ENCODE peak calls at places on chromosome 1, in ten cellular contexts. M is adrenal gland; R is hypothalamus; A is NCI-H510A; J is globus pallidus; H is T-cell; I is AG09319; B is activated CD4-positive, alpha-beta T cell treated with anti-CD3 and anti-CD28 coated beads for 36 hours; E is AG20443; N is H4. T is an unnamed sample.

GRCh38 chr1:4375812-4376211 is 278.6 kb upstream of the AJAP1 start:
- DNase-seq in J (no peak), M (no peak), N (peak), R (no peak), H (no peak), E (no peak), B (no peak), A (no peak), I (no peak), T (no peak)

GRCh38 chr1:14873657-14874056 is 275.2 kb downstream of the KAZN start:
- DNase-seq in E (no peak), N (no peak), H (no peak), R (no peak), B (no peak), I (no peak), J (no peak), M (no peak), A (no peak), T (no peak)

GRCh38 chr1:8374812-8375211 is 56.9 kb downstream of the SLC45A1 start:
- DNase-seq in J (no peak), A (peak), B (peak), N (peak), H (no peak), M (peak), E (peak), I (no peak), R (no peak), T (peak)

GRCh38 chr1:41442697-41443251 is 41.7 kb downstream of the EDN2 start:
- DNase-seq in B (no peak), J (no peak), R (no peak), H (no peak), M (no peak), A (no peak), N (no peak), I (no peak), E (peak), T (no peak)

GRCh38 chr1:184078564-184079107 is 27.1 kb downstream of the TSEN15 start:
- DNase-seq in N (no peak), B (peak), A (no peak), J (no peak), M (no peak), E (no peak), I (no peak), R (no peak), H (no peak), T (no peak)

GRCh38 chr1:93980320-93980744 is 71.1 kb upstream of the GCLM start:
- DNase-seq in I (no peak), H (no peak), N (no peak), E (no peak), B (peak), A (peak), J (no peak), R (no peak), M (no peak), T (peak)

GRCh38 chr1:51247499-51247898 is 11.4 kb downstream of the RNF11 start:
- DNase-seq in B (no peak), M (no peak), H (no peak), I (no peak), N (no peak), J (no peak), R (no peak), A (no peak), E (no peak), T (no peak)

GRCh38 chr1:204426035-204426436 is 14.4 kb upstream of the PPP1R15B start:
- DNase-seq in E (peak), H (no peak), B (no peak), N (no peak), I (no peak), R (no peak), M (peak), J (no peak), A (no peak), T (no peak)

GRCh38 chr1:37034301-37035013 is at the start of gene GRIK3:
- DNase-seq in E (peak), B (peak), A (peak), I (no peak), M (no peak), N (no peak), J (no peak), R (no peak), H (no peak), T (no peak)

GRCh38 chr1:20139776-20140612 is 871 bp downstream of the PLA2G2F start:
- DNase-seq in I (no peak), R (no peak), M (no peak), A (no peak), J (no peak), E (peak), B (no peak), H (no peak), N (no peak), T (no peak)

GRCh38 chr1:62882161-62882560 is 98.2 kb downstream of the ATG4C start:
- DNase-seq in R (no peak), M (no peak), B (no peak), A (no peak), H (no peak), J (no peak), N (no peak), E (no peak), I (no peak), T (peak)

GRCh38 chr1:150161747-150162581 is 12.2 kb downstream of the PLEKHO1 start:
- DNase-seq in H (no peak), A (no peak), M (no peak), R (no peak), N (peak), I (no peak), J (no peak), E (no peak), B (no peak), T (no peak)

T was measured in SJCRH30.